ENCODE peak calls at places on chromosomes 12 and 14, in eight cellular contexts. N, H, F, O, B, D, P and E are unnamed samples.

GRCh38 chr12:118377005-118377890 is 893 bp downstream of the SUDS3 start:
- DNase-seq in N (no peak), H (peak), F (no peak), O (no peak), B (no peak), D (no peak), P (peak), E (peak)

GRCh38 chr14:68668028-68668427 is 124.8 kb downstream of the ZFP36L1 start:
- DNase-seq in N (no peak), H (no peak), F (no peak), O (no peak), B (no peak), D (no peak), P (no peak), E (no peak)

GRCh38 chr12:112716099-112717093 is 75.2 kb upstream of the RPH3A start:
- DNase-seq in N (peak), H (no peak), F (no peak), O (no peak), B (no peak), D (no peak), P (peak), E (no peak)

GRCh38 chr14:103284574-103285467 is 49.2 kb upstream of the EIF5 start:
- DNase-seq in N (no peak), H (no peak), F (no peak), O (no peak), B (peak), D (no peak), P (peak), E (no peak)

GRCh38 chr12:75526655-75527511 is 15.5 kb upstream of the KRR1 start:
- DNase-seq in N (peak), H (peak), F (no peak), O (no peak), B (peak), D (no peak), P (peak), E (peak)

GRCh38 chr14:101064718-101065117 is 161.2 kb upstream of the RTL1 start:
- DNase-seq in N (no peak), H (no peak), F (peak), O (no peak), B (no peak), D (no peak), P (no peak), E (no peak)

GRCh38 chr12:49017764-49018281 is 753 bp downstream of the PRKAG1 start:
- DNase-seq in N (no peak), H (no peak), F (peak), O (no peak), B (peak), D (no peak), P (no peak), E (peak)

GRCh38 chr12:51127050-51127729 is 43.8 kb upstream of the CSRNP2 start:
- DNase-seq in N (no peak), H (no peak), F (no peak), O (no peak), B (no peak), D (no peak), P (no peak), E (no peak)

GRCh38 chr14:90137807-90138206 is 76.0 kb downstream of the KCNK13 start:
- DNase-seq in N (no peak), H (no peak), F (no peak), O (no peak), B (no peak), D (no peak), P (no peak), E (no peak)

GRCh38 chr12:131112016-131112415 is 158.3 kb downstream of the ADGRD1 start:
- DNase-seq in N (no peak), H (no peak), F (no peak), O (no peak), B (peak), D (no peak), P (no peak), E (no peak)

GRCh38 chr14:105180598-105181528 is at the start of gene NUDT14:
- DNase-seq in N (peak), H (peak), F (peak), O (no peak), B (peak), D (peak), P (peak), E (peak)

GRCh38 chr14:72902802-72903530 is 9.1 kb upstream of the DPF3 start:
- DNase-seq in N (no peak), H (no peak), F (no peak), O (no peak), B (no peak), D (no peak), P (no peak), E (no peak)

GRCh38 chr14:87434011-87434410 is 559.0 kb downstream of the GALC start:
- DNase-seq in N (no peak), H (no peak), F (no peak), O (no peak), B (no peak), D (no peak), P (no peak), E (no peak)

GRCh38 chr12:17284873-17285272 is 678.9 kb upstream of the LMO3 start:
- DNase-seq in N (no peak), H (no peak), F (no peak), O (no peak), B (no peak), D (no peak), P (no peak), E (no peak)

GRCh38 chr12:117090388-117090787 is 8.8 kb downstream of the TESC start:
- DNase-seq in N (no peak), H (no peak), F (no peak), O (no peak), B (no peak), D (no peak), P (no peak), E (no peak)

GRCh38 chr12:125222876-125223275 is 157.6 kb downstream of the AACS start:
- DNase-seq in N (no peak), H (no peak), F (no peak), O (no peak), B (no peak), D (no peak), P (no peak), E (no peak)

GRCh38 chr14:96136361-96136760 is 68.3 kb upstream of the BDKRB2 start:
- DNase-seq in N (no peak), H (no peak), F (no peak), O (peak), B (peak), D (no peak), P (no peak), E (no peak)

GRCh38 chr12:129064201-129064881 is 211.1 kb downstream of the GLT1D1 start:
- DNase-seq in N (no peak), H (no peak), F (no peak), O (no peak), B (no peak), D (no peak), P (no peak), E (no peak)

GRCh38 chr14:55136868-55137785 is 8.1 kb downstream of the LGALS3 start:
- DNase-seq in N (no peak), H (no peak), F (no peak), O (peak), B (peak), D (peak), P (no peak), E (no peak)

GRCh38 chr12:26297386-26298070 is 102.2 kb downstream of the SSPN start:
- DNase-seq in N (no peak), H (no peak), F (no peak), O (no peak), B (no peak), D (no peak), P (no peak), E (no peak)

GRCh38 chr14:67491741-67492504 is 3.4 kb upstream of the TMEM229B start:
- DNase-seq in N (no peak), H (no peak), F (no peak), O (no peak), B (no peak), D (no peak), P (no peak), E (no peak)

GRCh38 chr12:85564786-85565185 is 271.4 kb downstream of the RASSF9 start:
- DNase-seq in N (no peak), H (no peak), F (no peak), O (no peak), B (no peak), D (no peak), P (no peak), E (no peak)

GRCh38 chr12:6056406-6057211 is 67.9 kb downstream of the VWF start:
- DNase-seq in N (peak), H (no peak), F (peak), O (no peak), B (no peak), D (no peak), P (peak), E (no peak)
- TF ChIP-seq CTCF in N (no peak), H (peak), F (no peak), O (peak), B (peak), D (peak), P (peak), E (no peak)

GRCh38 chr12:120234643-120235368 is 30.7 kb downstream of the PXN start:
- DNase-seq in N (peak), H (no peak), F (peak), O (peak), B (peak), D (peak), P (peak), E (no peak)
- TF ChIP-seq CTCF in N (no peak), H (peak), F (no peak), O (peak), B (peak), D (peak), P (peak), E (no peak)

GRCh38 chr12:119528241-119528640 is 65.3 kb upstream of the TMEM233 start:
- DNase-seq in N (no peak), H (no peak), F (no peak), O (no peak), B (no peak), D (no peak), P (peak), E (no peak)
- TF ChIP-seq CTCF in N (no peak), H (no peak), F (no peak), O (no peak), B (no peak), D (no peak), P (no peak), E (no peak)

DNA sequence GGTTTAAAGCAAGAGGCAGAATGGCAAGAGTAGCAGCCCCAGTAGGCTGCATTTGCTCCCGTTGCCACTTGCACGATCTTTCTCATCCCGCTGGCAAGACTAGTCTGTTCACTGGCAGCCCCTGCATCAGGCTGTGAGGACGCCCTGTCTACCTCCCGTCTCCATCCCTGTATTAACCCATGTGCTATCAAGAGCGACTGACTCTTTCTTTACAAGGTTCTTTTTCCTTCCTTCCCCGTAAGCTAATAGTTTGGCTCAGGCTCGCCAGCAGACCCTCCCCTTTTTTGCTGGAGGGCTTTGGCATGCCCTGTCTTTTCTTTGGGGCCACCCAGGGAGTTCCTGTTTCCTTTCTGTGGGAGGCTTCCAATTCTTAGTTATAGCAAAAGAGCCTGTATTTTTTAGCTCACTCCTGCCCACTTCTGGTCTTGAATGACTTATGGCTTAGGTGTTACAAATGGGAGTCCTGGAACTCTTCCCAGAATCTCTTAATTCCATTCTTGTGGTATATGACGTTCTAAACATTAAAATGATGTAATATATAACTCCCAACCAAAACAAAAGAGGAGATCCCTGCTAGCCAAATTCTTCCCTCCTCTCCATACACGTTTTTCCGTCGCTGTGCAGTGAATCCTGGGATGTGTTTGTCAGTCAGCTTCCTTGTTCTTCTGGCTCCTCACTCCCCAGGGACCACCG is 149.0 kb downstream of the PRKCH start:
- DNase-seq in N (peak), H (no peak), F (no peak), O (peak), B (peak), D (peak), P (peak), E (no peak)
- TF ChIP-seq CTCF in N (no peak), H (no peak), F (no peak), O (peak), B (peak), D (no peak), P (peak), E (no peak)

DNA sequence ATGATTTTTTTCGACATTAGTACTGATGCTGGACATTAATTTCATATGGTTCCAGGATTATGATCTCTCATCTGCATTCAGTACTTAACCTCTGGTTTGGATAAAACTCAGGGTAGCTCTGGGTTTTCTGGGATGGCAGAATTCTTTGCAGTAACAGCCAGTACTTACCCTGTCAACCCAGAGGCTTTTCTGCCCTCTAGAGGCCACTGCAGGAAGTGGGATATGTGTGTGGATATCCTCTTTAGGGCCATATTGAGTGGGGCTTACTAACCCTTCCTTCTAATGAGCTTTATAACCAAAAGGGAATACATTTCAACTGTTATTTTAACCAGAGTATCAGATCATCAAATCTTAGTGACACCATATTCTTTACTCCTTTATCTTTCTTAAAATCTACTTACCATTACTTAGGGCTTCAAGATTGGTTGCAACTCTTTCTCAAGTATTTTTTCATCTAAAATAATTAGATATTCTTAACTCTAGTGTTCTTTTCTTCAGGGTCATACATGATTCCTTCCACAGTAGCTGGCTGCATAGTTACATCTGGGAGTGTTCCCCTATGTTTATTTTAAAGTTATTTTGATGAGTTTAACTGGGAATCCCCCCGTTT is 488.0 kb upstream of the STXBP6 start:
- DNase-seq in N (peak), H (no peak), F (no peak), O (no peak), B (no peak), D (peak), P (peak), E (no peak)
- TF ChIP-seq CTCF in N (peak), H (peak), F (no peak), O (no peak), B (peak), D (peak), P (peak), E (no peak)

DNA sequence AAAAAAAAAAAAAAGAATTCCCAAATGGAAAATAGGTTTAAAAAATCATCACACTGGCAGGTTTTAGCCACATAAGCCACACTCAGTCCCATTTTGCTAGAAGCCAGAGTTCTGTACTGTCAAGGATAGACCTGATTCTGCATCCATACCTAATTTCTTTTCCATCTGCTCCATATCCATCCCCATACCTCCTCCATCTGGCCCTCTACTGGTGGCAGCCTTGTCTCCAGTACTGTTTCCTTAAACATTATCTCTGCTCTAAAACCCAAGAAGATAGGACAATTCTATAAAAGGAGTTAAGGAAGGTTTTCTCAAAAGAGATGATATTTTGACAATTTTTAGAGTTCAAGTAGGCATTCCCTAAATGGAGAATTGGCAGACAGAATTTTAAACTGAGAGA is 26.0 kb upstream of the RXYLT1 start:
- DNase-seq in N (no peak), H (no peak), F (no peak), O (no peak), B (no peak), D (no peak), P (peak), E (no peak)
- TF ChIP-seq CTCF in N (no peak), H (no peak), F (no peak), O (peak), B (peak), D (no peak), P (peak), E (no peak)

GRCh38 chr14:21990116-21990515 is 316.5 kb upstream of the OR4E1 start:
- DNase-seq in N (no peak), H (no peak), F (no peak), O (no peak), B (no peak), D (no peak), P (peak), E (no peak)

GRCh38 chr14:21989090-21989489 is 315.5 kb upstream of the OR4E1 start:
- DNase-seq in N (no peak), H (no peak), F (no peak), O (no peak), B (no peak), D (no peak), P (no peak), E (no peak)

GRCh38 chr14:21988413-21988812 is 314.8 kb upstream of the OR4E1 start:
- DNase-seq in N (no peak), H (no peak), F (no peak), O (no peak), B (no peak), D (no peak), P (no peak), E (no peak)

GRCh38 chr14:21985081-21985480 is 311.5 kb upstream of the OR4E1 start:
- DNase-seq in N (no peak), H (no peak), F (no peak), O (no peak), B (no peak), D (no peak), P (no peak), E (no peak)

DNA sequence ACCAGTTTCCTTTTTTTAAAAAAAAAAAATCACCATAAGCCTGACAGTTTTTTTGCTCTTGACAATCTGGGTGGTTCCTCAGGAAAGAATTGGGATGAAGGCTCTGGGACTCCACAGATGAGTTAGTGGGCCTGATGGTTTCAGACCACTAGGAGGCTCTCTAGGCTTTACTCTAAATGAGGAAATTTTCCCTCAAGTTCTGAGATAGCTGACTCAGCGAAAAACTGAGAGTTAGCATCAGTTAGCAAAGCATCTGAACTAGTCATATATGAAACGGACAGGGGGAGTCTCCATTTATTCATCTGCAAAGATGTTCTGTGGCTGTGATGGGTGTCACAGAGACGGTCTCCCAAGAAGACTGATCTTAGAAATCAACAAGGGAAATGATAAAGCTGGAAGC is 314.3 kb upstream of the OR4E1 start:
- DNase-seq in N (peak), H (no peak), F (no peak), O (no peak), B (peak), D (no peak), P (peak), E (no peak)
- TF ChIP-seq CTCF in N (peak), H (peak), F (no peak), O (peak), B (peak), D (no peak), P (peak), E (no peak)